ENCODE peak calls at places on chromosome 16, in nine cellular contexts. One of them, this sample, is unnamed.

GRCh38 chr16:31132979-31133599 is 2.4 kb downstream of the PRSS8 start:
- DNase-seq in occipital lobe: no peak
- DNase-seq in CD14-positive monocyte: no peak
- DNase-seq in pons: no peak
- DNase-seq in activated CD4-positive, alpha-beta T cell treated with anti-CD3 and anti-CD28 coated beads, Interleukin-2, amount 50 U/mL, for 48 hours: no peak
- DNase-seq in dorsolateral prefrontal cortex: no peak
- DNase-seq in B cell: no peak
- DNase-seq in lower leg skin: no peak
- DNase-seq in CD4-positive, CD25-positive, alpha-beta regulatory T cell: no peak
- DNase-seq in this sample: no peak

GRCh38 chr16:77700846-77701245 is 21.5 kb upstream of the NUDT7 start:
- DNase-seq in occipital lobe: no peak
- DNase-seq in CD14-positive monocyte: no peak
- DNase-seq in pons: no peak
- DNase-seq in activated CD4-positive, alpha-beta T cell treated with anti-CD3 and anti-CD28 coated beads, Interleukin-2, amount 50 U/mL, for 48 hours: no peak
- DNase-seq in dorsolateral prefrontal cortex: no peak
- DNase-seq in B cell: no peak
- DNase-seq in lower leg skin: no peak
- DNase-seq in CD4-positive, CD25-positive, alpha-beta regulatory T cell: no peak
- DNase-seq in this sample: no peak

GRCh38 chr16:3026003-3026378 is 2.2 kb downstream of the THOC6 start:
- DNase-seq in occipital lobe: no peak
- DNase-seq in CD14-positive monocyte: peak
- DNase-seq in pons: no peak
- DNase-seq in activated CD4-positive, alpha-beta T cell treated with anti-CD3 and anti-CD28 coated beads, Interleukin-2, amount 50 U/mL, for 48 hours: no peak
- DNase-seq in dorsolateral prefrontal cortex: peak
- DNase-seq in B cell: no peak
- DNase-seq in lower leg skin: no peak
- DNase-seq in CD4-positive, CD25-positive, alpha-beta regulatory T cell: no peak
- DNase-seq in this sample: no peak

GRCh38 chr16:50602531-50603205 is 54.5 kb downstream of the NKD1 start:
- DNase-seq in occipital lobe: no peak
- DNase-seq in CD14-positive monocyte: no peak
- DNase-seq in pons: no peak
- DNase-seq in activated CD4-positive, alpha-beta T cell treated with anti-CD3 and anti-CD28 coated beads, Interleukin-2, amount 50 U/mL, for 48 hours: peak
- DNase-seq in dorsolateral prefrontal cortex: no peak
- DNase-seq in B cell: no peak
- DNase-seq in lower leg skin: no peak
- DNase-seq in CD4-positive, CD25-positive, alpha-beta regulatory T cell: no peak
- DNase-seq in this sample: no peak

GRCh38 chr16:12439443-12440232 is 364.0 kb downstream of the CPPED1 start:
- DNase-seq in occipital lobe: no peak
- DNase-seq in CD14-positive monocyte: no peak
- DNase-seq in pons: no peak
- DNase-seq in activated CD4-positive, alpha-beta T cell treated with anti-CD3 and anti-CD28 coated beads, Interleukin-2, amount 50 U/mL, for 48 hours: no peak
- DNase-seq in dorsolateral prefrontal cortex: peak
- DNase-seq in B cell: no peak
- DNase-seq in lower leg skin: no peak
- DNase-seq in CD4-positive, CD25-positive, alpha-beta regulatory T cell: no peak
- DNase-seq in this sample: no peak

GRCh38 chr16:17138801-17139200 is 332.0 kb downstream of the XYLT1 start:
- DNase-seq in occipital lobe: no peak
- DNase-seq in CD14-positive monocyte: no peak
- DNase-seq in pons: no peak
- DNase-seq in activated CD4-positive, alpha-beta T cell treated with anti-CD3 and anti-CD28 coated beads, Interleukin-2, amount 50 U/mL, for 48 hours: no peak
- DNase-seq in dorsolateral prefrontal cortex: no peak
- DNase-seq in B cell: no peak
- DNase-seq in lower leg skin: no peak
- DNase-seq in CD4-positive, CD25-positive, alpha-beta regulatory T cell: no peak
- DNase-seq in this sample: no peak

GRCh38 chr16:85627102-85627834 is 14.1 kb downstream of the GSE1 start:
- DNase-seq in occipital lobe: no peak
- DNase-seq in CD14-positive monocyte: no peak
- DNase-seq in pons: no peak
- DNase-seq in activated CD4-positive, alpha-beta T cell treated with anti-CD3 and anti-CD28 coated beads, Interleukin-2, amount 50 U/mL, for 48 hours: no peak
- DNase-seq in dorsolateral prefrontal cortex: no peak
- DNase-seq in B cell: no peak
- DNase-seq in lower leg skin: no peak
- DNase-seq in CD4-positive, CD25-positive, alpha-beta regulatory T cell: no peak
- DNase-seq in this sample: no peak

GRCh38 chr16:78988361-78988992 is 612.1 kb downstream of the MAF start:
- DNase-seq in occipital lobe: no peak
- DNase-seq in CD14-positive monocyte: no peak
- DNase-seq in pons: no peak
- DNase-seq in activated CD4-positive, alpha-beta T cell treated with anti-CD3 and anti-CD28 coated beads, Interleukin-2, amount 50 U/mL, for 48 hours: no peak
- DNase-seq in dorsolateral prefrontal cortex: no peak
- DNase-seq in B cell: no peak
- DNase-seq in lower leg skin: no peak
- DNase-seq in CD4-positive, CD25-positive, alpha-beta regulatory T cell: no peak
- DNase-seq in this sample: peak

GRCh38 chr16:56119138-56119537 is 72.2 kb upstream of the GNAO1 start:
- DNase-seq in occipital lobe: no peak
- DNase-seq in CD14-positive monocyte: no peak
- DNase-seq in pons: peak
- DNase-seq in activated CD4-positive, alpha-beta T cell treated with anti-CD3 and anti-CD28 coated beads, Interleukin-2, amount 50 U/mL, for 48 hours: no peak
- DNase-seq in dorsolateral prefrontal cortex: no peak
- DNase-seq in B cell: no peak
- DNase-seq in lower leg skin: no peak
- DNase-seq in CD4-positive, CD25-positive, alpha-beta regulatory T cell: no peak
- DNase-seq in this sample: no peak

GRCh38 chr16:85075236-85075924 is 36.9 kb downstream of the CIBAR2 start:
- DNase-seq in occipital lobe: no peak
- DNase-seq in CD14-positive monocyte: no peak
- DNase-seq in pons: no peak
- DNase-seq in activated CD4-positive, alpha-beta T cell treated with anti-CD3 and anti-CD28 coated beads, Interleukin-2, amount 50 U/mL, for 48 hours: no peak
- DNase-seq in dorsolateral prefrontal cortex: no peak
- DNase-seq in B cell: no peak
- DNase-seq in lower leg skin: no peak
- DNase-seq in CD4-positive, CD25-positive, alpha-beta regulatory T cell: no peak
- DNase-seq in this sample: no peak

GRCh38 chr16:89270666-89271345 is 53.3 kb downstream of the ZNF778 start:
- DNase-seq in occipital lobe: no peak
- DNase-seq in CD14-positive monocyte: no peak
- DNase-seq in pons: no peak
- DNase-seq in activated CD4-positive, alpha-beta T cell treated with anti-CD3 and anti-CD28 coated beads, Interleukin-2, amount 50 U/mL, for 48 hours: no peak
- DNase-seq in dorsolateral prefrontal cortex: no peak
- DNase-seq in B cell: no peak
- DNase-seq in lower leg skin: no peak
- DNase-seq in CD4-positive, CD25-positive, alpha-beta regulatory T cell: no peak
- DNase-seq in this sample: no peak

GRCh38 chr16:11768850-11769249 is 26.2 kb upstream of the TXNDC11 start:
- DNase-seq in occipital lobe: no peak
- DNase-seq in CD14-positive monocyte: no peak
- DNase-seq in pons: peak
- DNase-seq in activated CD4-positive, alpha-beta T cell treated with anti-CD3 and anti-CD28 coated beads, Interleukin-2, amount 50 U/mL, for 48 hours: no peak
- DNase-seq in dorsolateral prefrontal cortex: no peak
- DNase-seq in B cell: no peak
- DNase-seq in lower leg skin: no peak
- DNase-seq in CD4-positive, CD25-positive, alpha-beta regulatory T cell: no peak
- DNase-seq in this sample: no peak

GRCh38 chr16:70417661-70418060 is 21.2 kb downstream of the ST3GAL2 start:
- DNase-seq in occipital lobe: no peak
- DNase-seq in CD14-positive monocyte: no peak
- DNase-seq in pons: no peak
- DNase-seq in activated CD4-positive, alpha-beta T cell treated with anti-CD3 and anti-CD28 coated beads, Interleukin-2, amount 50 U/mL, for 48 hours: no peak
- DNase-seq in dorsolateral prefrontal cortex: no peak
- DNase-seq in B cell: no peak
- DNase-seq in lower leg skin: no peak
- DNase-seq in CD4-positive, CD25-positive, alpha-beta regulatory T cell: no peak
- DNase-seq in this sample: no peak

GRCh38 chr16:55899857-55900256 is 24.7 kb upstream of the CES5A start:
- DNase-seq in occipital lobe: no peak
- DNase-seq in CD14-positive monocyte: no peak
- DNase-seq in pons: no peak
- DNase-seq in activated CD4-positive, alpha-beta T cell treated with anti-CD3 and anti-CD28 coated beads, Interleukin-2, amount 50 U/mL, for 48 hours: no peak
- DNase-seq in dorsolateral prefrontal cortex: no peak
- DNase-seq in B cell: no peak
- DNase-seq in lower leg skin: peak
- DNase-seq in CD4-positive, CD25-positive, alpha-beta regulatory T cell: no peak
- DNase-seq in this sample: no peak

GRCh38 chr16:21277927-21278706 is at the start of gene CRYM:
- DNase-seq in occipital lobe: no peak
- DNase-seq in CD14-positive monocyte: no peak
- DNase-seq in pons: no peak
- DNase-seq in activated CD4-positive, alpha-beta T cell treated with anti-CD3 and anti-CD28 coated beads, Interleukin-2, amount 50 U/mL, for 48 hours: peak
- DNase-seq in dorsolateral prefrontal cortex: peak
- DNase-seq in B cell: peak
- DNase-seq in lower leg skin: peak
- DNase-seq in CD4-positive, CD25-positive, alpha-beta regulatory T cell: no peak
- DNase-seq in this sample: no peak

GRCh38 chr16:66334856-66335255 is 31.6 kb upstream of the CDH5 start:
- DNase-seq in occipital lobe: no peak
- DNase-seq in CD14-positive monocyte: no peak
- DNase-seq in pons: peak
- DNase-seq in activated CD4-positive, alpha-beta T cell treated with anti-CD3 and anti-CD28 coated beads, Interleukin-2, amount 50 U/mL, for 48 hours: no peak
- DNase-seq in dorsolateral prefrontal cortex: no peak
- DNase-seq in B cell: no peak
- DNase-seq in lower leg skin: no peak
- DNase-seq in CD4-positive, CD25-positive, alpha-beta regulatory T cell: no peak
- DNase-seq in this sample: no peak

GRCh38 chr16:10172848-10173655 is 9.2 kb downstream of the GRIN2A start:
- DNase-seq in occipital lobe: no peak
- DNase-seq in CD14-positive monocyte: no peak
- DNase-seq in pons: no peak
- DNase-seq in activated CD4-positive, alpha-beta T cell treated with anti-CD3 and anti-CD28 coated beads, Interleukin-2, amount 50 U/mL, for 48 hours: no peak
- DNase-seq in dorsolateral prefrontal cortex: peak
- DNase-seq in B cell: no peak
- DNase-seq in lower leg skin: no peak
- DNase-seq in CD4-positive, CD25-positive, alpha-beta regulatory T cell: no peak
- DNase-seq in this sample: no peak

GRCh38 chr16:51994597-51994996 is 552.3 kb downstream of the TOX3 start:
- DNase-seq in occipital lobe: no peak
- DNase-seq in CD14-positive monocyte: no peak
- DNase-seq in pons: no peak
- DNase-seq in activated CD4-positive, alpha-beta T cell treated with anti-CD3 and anti-CD28 coated beads, Interleukin-2, amount 50 U/mL, for 48 hours: no peak
- DNase-seq in dorsolateral prefrontal cortex: no peak
- DNase-seq in B cell: no peak
- DNase-seq in lower leg skin: no peak
- DNase-seq in CD4-positive, CD25-positive, alpha-beta regulatory T cell: no peak
- DNase-seq in this sample: no peak

GRCh38 chr16:751152-752007 is 9.2 kb upstream of the MSLN start:
- DNase-seq in occipital lobe: peak
- DNase-seq in CD14-positive monocyte: no peak
- DNase-seq in pons: no peak
- DNase-seq in activated CD4-positive, alpha-beta T cell treated with anti-CD3 and anti-CD28 coated beads, Interleukin-2, amount 50 U/mL, for 48 hours: no peak
- DNase-seq in dorsolateral prefrontal cortex: peak
- DNase-seq in B cell: no peak
- DNase-seq in lower leg skin: no peak
- DNase-seq in CD4-positive, CD25-positive, alpha-beta regulatory T cell: no peak
- DNase-seq in this sample: no peak

GRCh38 chr16:75810342-75810741 is 84.1 kb upstream of the CPHXL start:
- DNase-seq in occipital lobe: no peak
- DNase-seq in CD14-positive monocyte: no peak
- DNase-seq in pons: no peak
- DNase-seq in activated CD4-positive, alpha-beta T cell treated with anti-CD3 and anti-CD28 coated beads, Interleukin-2, amount 50 U/mL, for 48 hours: no peak
- DNase-seq in dorsolateral prefrontal cortex: no peak
- DNase-seq in B cell: no peak
- DNase-seq in lower leg skin: no peak
- DNase-seq in CD4-positive, CD25-positive, alpha-beta regulatory T cell: no peak
- DNase-seq in this sample: no peak

GRCh38 chr16:85777583-85778310 is 21.6 kb downstream of the EMC8 start:
- DNase-seq in occipital lobe: no peak
- DNase-seq in CD14-positive monocyte: no peak
- DNase-seq in pons: no peak
- DNase-seq in activated CD4-positive, alpha-beta T cell treated with anti-CD3 and anti-CD28 coated beads, Interleukin-2, amount 50 U/mL, for 48 hours: no peak
- DNase-seq in dorsolateral prefrontal cortex: no peak
- DNase-seq in B cell: no peak
- DNase-seq in lower leg skin: no peak
- DNase-seq in CD4-positive, CD25-positive, alpha-beta regulatory T cell: no peak
- DNase-seq in this sample: no peak

GRCh38 chr16:27977966-27978365 is 85.5 kb downstream of the GSG1L start:
- DNase-seq in occipital lobe: peak
- DNase-seq in CD14-positive monocyte: no peak
- DNase-seq in pons: no peak
- DNase-seq in activated CD4-positive, alpha-beta T cell treated with anti-CD3 and anti-CD28 coated beads, Interleukin-2, amount 50 U/mL, for 48 hours: no peak
- DNase-seq in dorsolateral prefrontal cortex: peak
- DNase-seq in B cell: no peak
- DNase-seq in lower leg skin: peak
- DNase-seq in CD4-positive, CD25-positive, alpha-beta regulatory T cell: no peak
- DNase-seq in this sample: no peak

GRCh38 chr16:25012525-25012991 is 2.6 kb downstream of the ARHGAP17 start:
- DNase-seq in occipital lobe: no peak
- DNase-seq in CD14-positive monocyte: peak
- DNase-seq in pons: no peak
- DNase-seq in activated CD4-positive, alpha-beta T cell treated with anti-CD3 and anti-CD28 coated beads, Interleukin-2, amount 50 U/mL, for 48 hours: no peak
- DNase-seq in dorsolateral prefrontal cortex: no peak
- DNase-seq in B cell: no peak
- DNase-seq in lower leg skin: no peak
- DNase-seq in CD4-positive, CD25-positive, alpha-beta regulatory T cell: no peak
- DNase-seq in this sample: no peak

GRCh38 chr16:23147666-23148065 is 1.6 kb downstream of the USP31 start:
- DNase-seq in occipital lobe: no peak
- DNase-seq in CD14-positive monocyte: no peak
- DNase-seq in pons: no peak
- DNase-seq in activated CD4-positive, alpha-beta T cell treated with anti-CD3 and anti-CD28 coated beads, Interleukin-2, amount 50 U/mL, for 48 hours: no peak
- DNase-seq in dorsolateral prefrontal cortex: no peak
- DNase-seq in B cell: no peak
- DNase-seq in lower leg skin: no peak
- DNase-seq in CD4-positive, CD25-positive, alpha-beta regulatory T cell: no peak
- DNase-seq in this sample: no peak

GRCh38 chr16:74568961-74569631 is 37.8 kb downstream of the GLG1 start:
- DNase-seq in occipital lobe: no peak
- DNase-seq in CD14-positive monocyte: no peak
- DNase-seq in pons: no peak
- DNase-seq in activated CD4-positive, alpha-beta T cell treated with anti-CD3 and anti-CD28 coated beads, Interleukin-2, amount 50 U/mL, for 48 hours: no peak
- DNase-seq in dorsolateral prefrontal cortex: no peak
- DNase-seq in B cell: no peak
- DNase-seq in lower leg skin: no peak
- DNase-seq in CD4-positive, CD25-positive, alpha-beta regulatory T cell: no peak
- DNase-seq in this sample: no peak